ENCODE peak calls at places on chromosomes 12 and 14, in eight cellular contexts. One of them, this sample, is unnamed.

GRCh38 chr14:104087505-104087904 is 2.0 kb downstream of the ASPG start:
- DNase-seq in HCT116: no peak
- DNase-seq in PC-3: no peak
- DNase-seq in hepatocyte: no peak
- DNase-seq in MM.1S: no peak
- DNase-seq in GM23248: no peak
- DNase-seq in OCI-LY7: no peak
- DNase-seq in GM23338: peak
- DNase-seq in this sample: no peak

GRCh38 chr14:105900398-105901160 is 374.2 kb downstream of the TMEM121 start:
- DNase-seq in MM.1S: no peak
- DNase-seq in OCI-LY7: no peak
- DNase-seq in GM23248: no peak
- DNase-seq in HCT116: no peak
- DNase-seq in GM23338: no peak
- DNase-seq in hepatocyte: no peak
- DNase-seq in PC-3: no peak
- DNase-seq in this sample: no peak

GRCh38 chr12:14664434-14665023 is 31.9 kb downstream of the GUCY2C start:
- DNase-seq in MM.1S: peak
- DNase-seq in OCI-LY7: peak
- DNase-seq in hepatocyte: peak
- DNase-seq in GM23248: peak
- DNase-seq in HCT116: peak
- DNase-seq in GM23338: peak
- DNase-seq in PC-3: peak
- DNase-seq in this sample: no peak

GRCh38 chr12:57106021-57106708 is 5.0 kb downstream of the STAT6 start:
- DNase-seq in GM23338: no peak
- DNase-seq in hepatocyte: no peak
- DNase-seq in OCI-LY7: no peak
- DNase-seq in PC-3: no peak
- DNase-seq in GM23248: no peak
- DNase-seq in MM.1S: no peak
- DNase-seq in HCT116: no peak
- DNase-seq in this sample: no peak

GRCh38 chr14:97640031-97640430 is 842.8 kb downstream of the VRK1 start:
- DNase-seq in hepatocyte: no peak
- DNase-seq in MM.1S: no peak
- DNase-seq in PC-3: no peak
- DNase-seq in OCI-LY7: no peak
- DNase-seq in GM23248: no peak
- DNase-seq in GM23338: peak
- DNase-seq in HCT116: no peak
- DNase-seq in this sample: no peak

GRCh38 chr14:90804292-90804671 is 11.9 kb downstream of the TTC7B start:
- DNase-seq in MM.1S: no peak
- DNase-seq in PC-3: no peak
- DNase-seq in hepatocyte: no peak
- DNase-seq in OCI-LY7: no peak
- DNase-seq in GM23338: no peak
- DNase-seq in HCT116: no peak
- DNase-seq in GM23248: no peak
- DNase-seq in this sample: no peak

GRCh38 chr12:47870175-47870781 is 34.5 kb downstream of the VDR start:
- DNase-seq in OCI-LY7: peak
- DNase-seq in GM23248: peak
- DNase-seq in hepatocyte: peak
- DNase-seq in HCT116: no peak
- DNase-seq in MM.1S: peak
- DNase-seq in PC-3: peak
- DNase-seq in GM23338: peak
- DNase-seq in this sample: peak

GRCh38 chr12:3158851-3159465 is 81.8 kb downstream of the TSPAN9 start:
- DNase-seq in HCT116: no peak
- DNase-seq in MM.1S: no peak
- DNase-seq in GM23248: peak
- DNase-seq in GM23338: no peak
- DNase-seq in OCI-LY7: no peak
- DNase-seq in PC-3: no peak
- DNase-seq in hepatocyte: peak
- DNase-seq in this sample: no peak

GRCh38 chr12:254912-255311 is 7.7 kb downstream of the SLC6A13 start:
- DNase-seq in hepatocyte: no peak
- DNase-seq in HCT116: no peak
- DNase-seq in GM23338: no peak
- DNase-seq in GM23248: no peak
- DNase-seq in MM.1S: no peak
- DNase-seq in OCI-LY7: no peak
- DNase-seq in PC-3: no peak
- DNase-seq in this sample: no peak

GRCh38 chr12:100439797-100440196 is 33.9 kb upstream of the NR1H4 start:
- DNase-seq in OCI-LY7: no peak
- DNase-seq in GM23248: no peak
- DNase-seq in GM23338: no peak
- DNase-seq in MM.1S: no peak
- DNase-seq in PC-3: no peak
- DNase-seq in hepatocyte: no peak
- DNase-seq in HCT116: no peak
- DNase-seq in this sample: no peak

GRCh38 chr14:70189678-70190077 is 927 bp upstream of the SLC8A3 start:
- DNase-seq in OCI-LY7: no peak
- DNase-seq in hepatocyte: no peak
- DNase-seq in PC-3: no peak
- DNase-seq in GM23248: no peak
- DNase-seq in GM23338: peak
- DNase-seq in HCT116: no peak
- DNase-seq in MM.1S: no peak
- DNase-seq in this sample: peak

GRCh38 chr14:51677276-51677675 is 25.6 kb downstream of the FRMD6 start:
- DNase-seq in OCI-LY7: no peak
- DNase-seq in MM.1S: no peak
- DNase-seq in HCT116: no peak
- DNase-seq in PC-3: no peak
- DNase-seq in GM23248: peak
- DNase-seq in hepatocyte: no peak
- DNase-seq in GM23338: no peak
- DNase-seq in this sample: no peak

GRCh38 chr12:3655331-3655900 is 97.5 kb downstream of the CRACR2A start:
- DNase-seq in GM23248: peak
- DNase-seq in PC-3: peak
- DNase-seq in GM23338: peak
- DNase-seq in HCT116: no peak
- DNase-seq in OCI-LY7: peak
- DNase-seq in MM.1S: no peak
- DNase-seq in hepatocyte: no peak
- DNase-seq in this sample: peak

GRCh38 chr14:95015046-95015445 is 142.3 kb downstream of the DICER1 start:
- DNase-seq in HCT116: no peak
- DNase-seq in MM.1S: no peak
- DNase-seq in PC-3: no peak
- DNase-seq in GM23338: no peak
- DNase-seq in OCI-LY7: no peak
- DNase-seq in GM23248: no peak
- DNase-seq in hepatocyte: no peak
- DNase-seq in this sample: no peak

GRCh38 chr14:79836577-79836976 is 374.7 kb downstream of the DIO2 start:
- DNase-seq in HCT116: no peak
- DNase-seq in PC-3: peak
- DNase-seq in hepatocyte: no peak
- DNase-seq in OCI-LY7: no peak
- DNase-seq in GM23338: no peak
- DNase-seq in MM.1S: no peak
- DNase-seq in GM23248: peak
- DNase-seq in this sample: no peak

GRCh38 chr12:65720136-65720535 is 104.1 kb upstream of the HMGA2 start:
- DNase-seq in GM23248: peak
- DNase-seq in OCI-LY7: no peak
- DNase-seq in PC-3: no peak
- DNase-seq in hepatocyte: no peak
- DNase-seq in MM.1S: no peak
- DNase-seq in HCT116: peak
- DNase-seq in GM23338: no peak
- DNase-seq in this sample: no peak

GRCh38 chr14:51394391-51394790 is 154.3 kb downstream of the TMX1 start:
- DNase-seq in GM23248: peak
- DNase-seq in HCT116: no peak
- DNase-seq in MM.1S: no peak
- DNase-seq in OCI-LY7: no peak
- DNase-seq in GM23338: no peak
- DNase-seq in PC-3: no peak
- DNase-seq in hepatocyte: no peak
- DNase-seq in this sample: no peak

GRCh38 chr12:120979862-120980696 is 1.7 kb downstream of the HNF1A start:
- DNase-seq in MM.1S: no peak
- DNase-seq in HCT116: no peak
- DNase-seq in OCI-LY7: no peak
- DNase-seq in GM23338: peak
- DNase-seq in GM23248: no peak
- DNase-seq in PC-3: no peak
- DNase-seq in hepatocyte: peak
- DNase-seq in this sample: peak

GRCh38 chr14:54424479-54424901 is 16.7 kb downstream of the CNIH1 start:
- DNase-seq in OCI-LY7: no peak
- DNase-seq in PC-3: no peak
- DNase-seq in GM23338: no peak
- DNase-seq in hepatocyte: no peak
- DNase-seq in MM.1S: no peak
- DNase-seq in HCT116: no peak
- DNase-seq in GM23248: no peak
- DNase-seq in this sample: no peak

GRCh38 chr12:116697305-116698130 is 40.4 kb downstream of the SPRING1 start:
- DNase-seq in GM23338: peak
- DNase-seq in PC-3: peak
- DNase-seq in hepatocyte: peak
- DNase-seq in MM.1S: no peak
- DNase-seq in GM23248: peak
- DNase-seq in OCI-LY7: peak
- DNase-seq in HCT116: peak
- DNase-seq in this sample: peak

GRCh38 chr12:47602330-47602729 is 103.5 kb downstream of the RPAP3 start:
- DNase-seq in GM23338: no peak
- DNase-seq in PC-3: no peak
- DNase-seq in hepatocyte: no peak
- DNase-seq in HCT116: no peak
- DNase-seq in OCI-LY7: no peak
- DNase-seq in GM23248: peak
- DNase-seq in MM.1S: no peak
- DNase-seq in this sample: no peak

GRCh38 chr12:66050610-66051009 is 79.9 kb downstream of the LLPH start:
- DNase-seq in HCT116: no peak
- DNase-seq in GM23248: no peak
- DNase-seq in hepatocyte: no peak
- DNase-seq in PC-3: no peak
- DNase-seq in GM23338: no peak
- DNase-seq in MM.1S: no peak
- DNase-seq in OCI-LY7: no peak
- DNase-seq in this sample: no peak

GRCh38 chr14:75980856-75981255 is 939 bp downstream of the TGFB3 start:
- DNase-seq in hepatocyte: no peak
- DNase-seq in HCT116: no peak
- DNase-seq in OCI-LY7: no peak
- DNase-seq in GM23338: no peak
- DNase-seq in GM23248: peak
- DNase-seq in MM.1S: no peak
- DNase-seq in PC-3: peak
- DNase-seq in this sample: no peak
- TF ChIP-seq EZH2phosphoT487 in hepatocyte: no peak
- TF ChIP-seq EZH2phosphoT487 in HCT116: no peak
- TF ChIP-seq EZH2phosphoT487 in OCI-LY7: no peak
- TF ChIP-seq EZH2phosphoT487 in GM23338: no peak
- TF ChIP-seq EZH2phosphoT487 in GM23248: no peak
- TF ChIP-seq EZH2phosphoT487 in MM.1S: no peak
- TF ChIP-seq EZH2phosphoT487 in PC-3: no peak
- TF ChIP-seq EZH2phosphoT487 in this sample: no peak

GRCh38 chr14:77623201-77623600 is 6.8 kb upstream of the SPTLC2 start:
- DNase-seq in GM23338: no peak
- DNase-seq in MM.1S: no peak
- DNase-seq in PC-3: no peak
- DNase-seq in OCI-LY7: no peak
- DNase-seq in hepatocyte: no peak
- DNase-seq in GM23248: no peak
- DNase-seq in HCT116: no peak
- DNase-seq in this sample: no peak
- H3K4me3 ChIP-seq in GM23338: no peak
- H3K4me3 ChIP-seq in MM.1S: no peak
- H3K4me3 ChIP-seq in PC-3: no peak
- H3K4me3 ChIP-seq in OCI-LY7: no peak
- H3K4me3 ChIP-seq in hepatocyte: no peak
- H3K4me3 ChIP-seq in GM23248: no peak
- H3K4me3 ChIP-seq in HCT116: no peak
- H3K4me3 ChIP-seq in this sample: no peak

GRCh38 chr14:68785817-68786490 is 6.9 kb downstream of the ZFP36L1 start:
- DNase-seq in PC-3: peak
- DNase-seq in OCI-LY7: no peak
- DNase-seq in HCT116: no peak
- DNase-seq in MM.1S: no peak
- DNase-seq in GM23248: peak
- DNase-seq in GM23338: peak
- DNase-seq in hepatocyte: peak
- DNase-seq in this sample: no peak
- TF ChIP-seq EZH2phosphoT487 in PC-3: no peak
- TF ChIP-seq EZH2phosphoT487 in OCI-LY7: no peak
- TF ChIP-seq EZH2phosphoT487 in HCT116: no peak
- TF ChIP-seq EZH2phosphoT487 in MM.1S: no peak
- TF ChIP-seq EZH2phosphoT487 in GM23248: no peak
- TF ChIP-seq EZH2phosphoT487 in GM23338: no peak
- TF ChIP-seq EZH2phosphoT487 in hepatocyte: no peak
- TF ChIP-seq EZH2phosphoT487 in this sample: no peak

DNA sequence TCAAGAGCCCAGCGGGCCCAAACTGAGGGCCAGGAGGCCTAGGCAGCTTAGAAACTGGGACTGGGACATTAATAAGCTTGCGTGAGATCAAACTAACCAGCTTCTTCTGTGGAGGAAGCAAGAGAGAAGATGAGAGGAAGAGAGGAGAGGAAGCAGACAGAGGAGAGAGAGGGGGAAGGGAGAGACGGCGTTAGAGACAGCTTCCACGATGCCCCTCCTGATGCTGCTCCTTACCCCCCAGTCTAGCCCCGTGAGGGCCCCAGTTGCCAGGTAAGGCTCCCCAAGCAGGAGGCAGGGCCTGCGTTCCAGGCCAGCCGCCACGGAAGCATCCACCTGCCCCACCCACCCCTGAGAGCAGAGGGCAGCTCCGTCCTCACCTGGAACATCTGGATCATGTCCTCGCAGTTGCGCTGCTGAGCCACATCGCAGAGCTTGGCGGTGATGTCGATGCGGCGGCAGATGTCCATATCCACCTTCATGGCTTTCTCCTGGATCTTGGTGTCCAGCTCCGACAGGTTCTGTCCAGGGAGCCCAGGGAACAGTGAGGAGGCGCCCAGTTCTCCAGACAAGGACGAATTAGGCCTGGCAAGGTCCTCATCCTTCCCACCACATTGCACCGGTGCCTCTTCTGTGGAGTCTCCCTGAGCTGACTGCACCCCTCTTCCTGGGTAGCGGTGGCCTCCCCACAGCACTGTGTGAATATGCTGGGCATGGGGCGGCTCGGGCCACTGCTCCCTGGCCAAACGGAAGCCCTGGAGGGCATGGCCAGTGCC is 6.3 kb downstream of the IFFO1 start:
- DNase-seq in PC-3: no peak
- DNase-seq in MM.1S: no peak
- DNase-seq in HCT116: no peak
- DNase-seq in hepatocyte: no peak
- DNase-seq in OCI-LY7: no peak
- DNase-seq in GM23248: no peak
- DNase-seq in GM23338: no peak
- DNase-seq in this sample: no peak
- H3K4me3 ChIP-seq in PC-3: no peak
- H3K4me3 ChIP-seq in MM.1S: no peak
- H3K4me3 ChIP-seq in HCT116: no peak
- H3K4me3 ChIP-seq in hepatocyte: no peak
- H3K4me3 ChIP-seq in OCI-LY7: no peak
- H3K4me3 ChIP-seq in GM23248: peak
- H3K4me3 ChIP-seq in GM23338: no peak
- H3K4me3 ChIP-seq in this sample: no peak

This sample was measured in neural progenitor cell.